ENCODE peak calls at places on chromosomes 3 and 15, in seven cellular contexts. K is HuH-7.5; T is neuronal stem cell; O is midbrain; G is GM20000; P is T-cell; U is stimulated activated CD4-positive, alpha-beta T cell treated with anti-CD3 and anti-CD28 coated beads, TNF-alpha, amount 100 ng/mL, for 1 hour. J is an unnamed sample.

GRCh38 chr3:38986901-38987300 is 64.8 kb downstream of the SCN11A start:
- DNase-seq in K (no peak), T (no peak), O (no peak), G (no peak), P (no peak), U (no peak), J (no peak)

GRCh38 chr3:25354071-25354470 is 74.0 kb upstream of the RARB start:
- DNase-seq in K (no peak), T (no peak), O (no peak), G (no peak), P (no peak), U (no peak), J (no peak)

GRCh38 chr3:124858275-124858674 is 28.9 kb downstream of the ITGB5 start:
- DNase-seq in K (no peak), T (no peak), O (no peak), G (no peak), P (no peak), U (no peak), J (no peak)

GRCh38 chr15:47885921-47886320 is 168.6 kb downstream of the SEMA6D start:
- DNase-seq in K (no peak), T (no peak), O (no peak), G (no peak), P (no peak), U (no peak), J (no peak)

GRCh38 chr3:188241072-188241471 is 87.1 kb downstream of the LPP start:
- DNase-seq in K (no peak), T (no peak), O (peak; percentile 34), G (no peak), P (no peak), U (no peak), J (no peak)

GRCh38 chr15:52234596-52235541 is 43.7 kb upstream of the GNB5 start:
- DNase-seq in K (no peak), T (no peak), O (no peak), G (peak; percentile 35), P (peak; percentile 32), U (no peak), J (peak; percentile 80)

GRCh38 chr15:93894438-93894837 is 336.9 kb upstream of the MCTP2 start:
- DNase-seq in K (no peak), T (no peak), O (no peak), G (no peak), P (no peak), U (no peak), J (no peak)

GRCh38 chr3:193982258-193982659 is 153.7 kb upstream of the HES1 start:
- DNase-seq in K (no peak), T (no peak), O (peak; percentile 57), G (no peak), P (no peak), U (no peak), J (no peak)

GRCh38 chr3:60742606-60743145 is 508.6 kb downstream of the FHIT start:
- DNase-seq in K (no peak), T (peak; percentile 33), O (no peak), G (no peak), P (no peak), U (no peak), J (no peak)

GRCh38 chr3:191085091-191085490 is 114.0 kb upstream of the OSTN start:
- DNase-seq in K (no peak), T (no peak), O (no peak), G (no peak), P (no peak), U (no peak), J (no peak)

GRCh38 chr3:127674099-127674792 is 1.5 kb downstream of the ABTB1 start:
- DNase-seq in K (no peak), T (no peak), O (no peak), G (no peak), P (no peak), U (no peak), J (no peak)

GRCh38 chr3:59480486-59480995 is 430.7 kb upstream of the CFAP20DC start:
- DNase-seq in K (no peak), T (no peak), O (no peak), G (peak; percentile 21), P (no peak), U (no peak), J (no peak)

GRCh38 chr15:89138999-89139612 is 50.9 kb downstream of the ABHD2 start:
- DNase-seq in K (no peak), T (no peak), O (no peak), G (no peak), P (no peak), U (no peak), J (no peak)

GRCh38 chr15:28140062-28140461 is 40.9 kb upstream of the OCA2 start:
- DNase-seq in K (no peak), T (no peak), O (no peak), G (no peak), P (no peak), U (no peak), J (no peak)

GRCh38 chr3:74624301-74624700 is 9.8 kb upstream of the CNTN3 start:
- DNase-seq in K (no peak), T (no peak), O (no peak), G (no peak), P (no peak), U (no peak), J (no peak)

J was measured in B cell.